ENCODE peak calls at places on chromosome 9, in seven cellular contexts. One of them, this sample, is unnamed.

GRCh38 chr9:127785933-127786772 is at the start of gene CDK9:
- DNase-seq in GM12892: peak; percentile 90
- DNase-seq in HuH-7: peak; percentile 90
- DNase-seq in skeletal muscle cell: peak; percentile 57
- DNase-seq in GM03348: peak; percentile 96
- DNase-seq in hypothalamus: peak; percentile 74
- DNase-seq in activated CD8-positive, alpha-beta memory T cell treated with anti-CD3 and anti-CD28 coated beads, Interleukin-2, amount 50 U/mL, for 4 hours: peak; percentile 93
- DNase-seq in this sample: peak; percentile 78

GRCh38 chr9:118659011-118659410 is 710.2 kb downstream of the BRINP1 start:
- DNase-seq in HuH-7: no peak
- DNase-seq in hypothalamus: no peak
- DNase-seq in activated CD8-positive, alpha-beta memory T cell treated with anti-CD3 and anti-CD28 coated beads, Interleukin-2, amount 50 U/mL, for 4 hours: no peak
- DNase-seq in GM12892: no peak
- DNase-seq in GM03348: no peak
- DNase-seq in skeletal muscle cell: no peak
- DNase-seq in this sample: no peak

GRCh38 chr9:36866840-36867239 is 167.2 kb downstream of the PAX5 start:
- DNase-seq in GM12892: no peak
- DNase-seq in activated CD8-positive, alpha-beta memory T cell treated with anti-CD3 and anti-CD28 coated beads, Interleukin-2, amount 50 U/mL, for 4 hours: no peak
- DNase-seq in skeletal muscle cell: no peak
- DNase-seq in GM03348: no peak
- DNase-seq in hypothalamus: no peak
- DNase-seq in HuH-7: peak; percentile 82
- DNase-seq in this sample: no peak

GRCh38 chr9:133754187-133754586 is 16.0 kb upstream of the SARDH start:
- DNase-seq in activated CD8-positive, alpha-beta memory T cell treated with anti-CD3 and anti-CD28 coated beads, Interleukin-2, amount 50 U/mL, for 4 hours: no peak
- DNase-seq in GM12892: no peak
- DNase-seq in skeletal muscle cell: no peak
- DNase-seq in GM03348: no peak
- DNase-seq in hypothalamus: no peak
- DNase-seq in HuH-7: no peak
- DNase-seq in this sample: no peak

GRCh38 chr9:27353405-27354229 is 56.7 kb upstream of the EQTN start:
- DNase-seq in GM12892: no peak
- DNase-seq in hypothalamus: peak; percentile 73
- DNase-seq in skeletal muscle cell: no peak
- DNase-seq in GM03348: peak; percentile 35
- DNase-seq in activated CD8-positive, alpha-beta memory T cell treated with anti-CD3 and anti-CD28 coated beads, Interleukin-2, amount 50 U/mL, for 4 hours: no peak
- DNase-seq in HuH-7: no peak
- DNase-seq in this sample: no peak

GRCh38 chr9:38393128-38393809 is 767 bp downstream of the ALDH1B1 start:
- DNase-seq in hypothalamus: no peak
- DNase-seq in activated CD8-positive, alpha-beta memory T cell treated with anti-CD3 and anti-CD28 coated beads, Interleukin-2, amount 50 U/mL, for 4 hours: no peak
- DNase-seq in HuH-7: no peak
- DNase-seq in skeletal muscle cell: no peak
- DNase-seq in GM03348: no peak
- DNase-seq in GM12892: peak; percentile 29
- DNase-seq in this sample: no peak

GRCh38 chr9:89408628-89409101 is 89.2 kb downstream of the SEMA4D start:
- DNase-seq in HuH-7: no peak
- DNase-seq in hypothalamus: no peak
- DNase-seq in GM03348: no peak
- DNase-seq in skeletal muscle cell: no peak
- DNase-seq in activated CD8-positive, alpha-beta memory T cell treated with anti-CD3 and anti-CD28 coated beads, Interleukin-2, amount 50 U/mL, for 4 hours: peak; percentile 70
- DNase-seq in GM12892: no peak
- DNase-seq in this sample: no peak

GRCh38 chr9:129383005-129383414 is 204.9 kb upstream of the IER5L start:
- DNase-seq in GM12892: no peak
- DNase-seq in hypothalamus: no peak
- DNase-seq in HuH-7: peak; percentile 62
- DNase-seq in GM03348: peak; percentile 52
- DNase-seq in skeletal muscle cell: no peak
- DNase-seq in activated CD8-positive, alpha-beta memory T cell treated with anti-CD3 and anti-CD28 coated beads, Interleukin-2, amount 50 U/mL, for 4 hours: no peak
- DNase-seq in this sample: no peak

GRCh38 chr9:25396828-25397227 is 281.4 kb downstream of the TUSC1 start:
- DNase-seq in GM03348: no peak
- DNase-seq in skeletal muscle cell: no peak
- DNase-seq in GM12892: no peak
- DNase-seq in hypothalamus: no peak
- DNase-seq in HuH-7: no peak
- DNase-seq in activated CD8-positive, alpha-beta memory T cell treated with anti-CD3 and anti-CD28 coated beads, Interleukin-2, amount 50 U/mL, for 4 hours: no peak
- DNase-seq in this sample: no peak

GRCh38 chr9:36191290-36191645 is 547 bp downstream of the CLTA start:
- DNase-seq in GM03348: no peak
- DNase-seq in HuH-7: no peak
- DNase-seq in activated CD8-positive, alpha-beta memory T cell treated with anti-CD3 and anti-CD28 coated beads, Interleukin-2, amount 50 U/mL, for 4 hours: peak; percentile 40
- DNase-seq in hypothalamus: no peak
- DNase-seq in GM12892: no peak
- DNase-seq in skeletal muscle cell: no peak
- DNase-seq in this sample: peak; percentile 26

GRCh38 chr9:131968632-131969031 is 111.0 kb downstream of the MED27 start:
- DNase-seq in GM12892: no peak
- DNase-seq in HuH-7: no peak
- DNase-seq in hypothalamus: no peak
- DNase-seq in GM03348: no peak
- DNase-seq in activated CD8-positive, alpha-beta memory T cell treated with anti-CD3 and anti-CD28 coated beads, Interleukin-2, amount 50 U/mL, for 4 hours: no peak
- DNase-seq in skeletal muscle cell: no peak
- DNase-seq in this sample: no peak

GRCh38 chr9:70601000-70601929 is 186.8 kb upstream of the KLF9 start:
- DNase-seq in skeletal muscle cell: peak; percentile 99
- DNase-seq in GM12892: no peak
- DNase-seq in HuH-7: no peak
- DNase-seq in hypothalamus: peak; percentile 68
- DNase-seq in GM03348: peak; percentile 73
- DNase-seq in activated CD8-positive, alpha-beta memory T cell treated with anti-CD3 and anti-CD28 coated beads, Interleukin-2, amount 50 U/mL, for 4 hours: no peak
- DNase-seq in this sample: peak; percentile 100

GRCh38 chr9:37969130-37969529 is 65.2 kb upstream of the SLC25A51 start:
- DNase-seq in GM12892: no peak
- DNase-seq in hypothalamus: no peak
- DNase-seq in skeletal muscle cell: no peak
- DNase-seq in GM03348: peak; percentile 20
- DNase-seq in activated CD8-positive, alpha-beta memory T cell treated with anti-CD3 and anti-CD28 coated beads, Interleukin-2, amount 50 U/mL, for 4 hours: no peak
- DNase-seq in HuH-7: peak; percentile 44
- DNase-seq in this sample: peak; percentile 84

GRCh38 chr9:92723801-92724323 is 40.8 kb downstream of the BICD2 start:
- DNase-seq in GM12892: no peak
- DNase-seq in activated CD8-positive, alpha-beta memory T cell treated with anti-CD3 and anti-CD28 coated beads, Interleukin-2, amount 50 U/mL, for 4 hours: no peak
- DNase-seq in hypothalamus: no peak
- DNase-seq in GM03348: no peak
- DNase-seq in HuH-7: no peak
- DNase-seq in skeletal muscle cell: no peak
- DNase-seq in this sample: no peak

GRCh38 chr9:111949919-111950318 is 53.3 kb downstream of the UGCG start:
- DNase-seq in GM12892: no peak
- DNase-seq in skeletal muscle cell: no peak
- DNase-seq in HuH-7: no peak
- DNase-seq in activated CD8-positive, alpha-beta memory T cell treated with anti-CD3 and anti-CD28 coated beads, Interleukin-2, amount 50 U/mL, for 4 hours: no peak
- DNase-seq in GM03348: peak; percentile 50
- DNase-seq in hypothalamus: no peak
- DNase-seq in this sample: no peak

GRCh38 chr9:32431196-32431595 is 46.8 kb downstream of the ACO1 start:
- DNase-seq in HuH-7: no peak
- DNase-seq in activated CD8-positive, alpha-beta memory T cell treated with anti-CD3 and anti-CD28 coated beads, Interleukin-2, amount 50 U/mL, for 4 hours: no peak
- DNase-seq in skeletal muscle cell: no peak
- DNase-seq in hypothalamus: no peak
- DNase-seq in GM03348: no peak
- DNase-seq in GM12892: no peak
- DNase-seq in this sample: peak; percentile 38

GRCh38 chr9:76987594-76988200 is 31.8 kb upstream of the FOXB2 start:
- DNase-seq in hypothalamus: peak; percentile 6
- DNase-seq in GM03348: peak; percentile 67
- DNase-seq in HuH-7: peak; percentile 52
- DNase-seq in GM12892: no peak
- DNase-seq in skeletal muscle cell: peak; percentile 5
- DNase-seq in activated CD8-positive, alpha-beta memory T cell treated with anti-CD3 and anti-CD28 coated beads, Interleukin-2, amount 50 U/mL, for 4 hours: no peak
- DNase-seq in this sample: peak; percentile 56

GRCh38 chr9:109451311-109452025 is 46.6 kb downstream of the PTPN3 start:
- DNase-seq in GM12892: no peak
- DNase-seq in skeletal muscle cell: no peak
- DNase-seq in GM03348: no peak
- DNase-seq in hypothalamus: no peak
- DNase-seq in activated CD8-positive, alpha-beta memory T cell treated with anti-CD3 and anti-CD28 coated beads, Interleukin-2, amount 50 U/mL, for 4 hours: no peak
- DNase-seq in HuH-7: no peak
- DNase-seq in this sample: no peak

GRCh38 chr9:98839724-98840123 is 32.3 kb downstream of the GALNT12 start:
- DNase-seq in GM12892: no peak
- DNase-seq in GM03348: no peak
- DNase-seq in activated CD8-positive, alpha-beta memory T cell treated with anti-CD3 and anti-CD28 coated beads, Interleukin-2, amount 50 U/mL, for 4 hours: no peak
- DNase-seq in HuH-7: no peak
- DNase-seq in hypothalamus: no peak
- DNase-seq in skeletal muscle cell: no peak
- DNase-seq in this sample: no peak

GRCh38 chr9:107465467-107466451 is 23.8 kb downstream of the KLF4 start:
- DNase-seq in HuH-7: peak; percentile 70
- DNase-seq in activated CD8-positive, alpha-beta memory T cell treated with anti-CD3 and anti-CD28 coated beads, Interleukin-2, amount 50 U/mL, for 4 hours: no peak
- DNase-seq in skeletal muscle cell: no peak
- DNase-seq in hypothalamus: peak; percentile 6
- DNase-seq in GM12892: peak; percentile 53
- DNase-seq in GM03348: peak; percentile 94
- DNase-seq in this sample: peak; percentile 36

GRCh38 chr9:125631391-125632085 is 75.5 kb downstream of the MAPKAP1 start:
- DNase-seq in HuH-7: peak; percentile 84
- DNase-seq in GM03348: peak; percentile 76
- DNase-seq in skeletal muscle cell: no peak
- DNase-seq in GM12892: no peak
- DNase-seq in hypothalamus: no peak
- DNase-seq in activated CD8-positive, alpha-beta memory T cell treated with anti-CD3 and anti-CD28 coated beads, Interleukin-2, amount 50 U/mL, for 4 hours: no peak
- DNase-seq in this sample: peak; percentile 76

GRCh38 chr9:95035846-95036245 is 281.7 kb downstream of the FANCC start:
- DNase-seq in skeletal muscle cell: no peak
- DNase-seq in activated CD8-positive, alpha-beta memory T cell treated with anti-CD3 and anti-CD28 coated beads, Interleukin-2, amount 50 U/mL, for 4 hours: no peak
- DNase-seq in GM03348: no peak
- DNase-seq in HuH-7: no peak
- DNase-seq in GM12892: no peak
- DNase-seq in hypothalamus: no peak
- DNase-seq in this sample: no peak

GRCh38 chr9:5879419-5880181 is 11.1 kb upstream of the MLANA start:
- DNase-seq in activated CD8-positive, alpha-beta memory T cell treated with anti-CD3 and anti-CD28 coated beads, Interleukin-2, amount 50 U/mL, for 4 hours: no peak
- DNase-seq in HuH-7: no peak
- DNase-seq in skeletal muscle cell: no peak
- DNase-seq in GM03348: peak; percentile 84
- DNase-seq in GM12892: no peak
- DNase-seq in hypothalamus: no peak
- DNase-seq in this sample: peak; percentile 97

GRCh38 chr9:13377286-13377925 is 97.9 kb upstream of the MPDZ start:
- DNase-seq in activated CD8-positive, alpha-beta memory T cell treated with anti-CD3 and anti-CD28 coated beads, Interleukin-2, amount 50 U/mL, for 4 hours: no peak
- DNase-seq in skeletal muscle cell: no peak
- DNase-seq in GM03348: no peak
- DNase-seq in hypothalamus: no peak
- DNase-seq in GM12892: no peak
- DNase-seq in HuH-7: no peak
- DNase-seq in this sample: no peak

GRCh38 chr9:132147331-132147730 is 14.5 kb upstream of the NTNG2 start:
- DNase-seq in GM12892: no peak
- DNase-seq in HuH-7: no peak
- DNase-seq in activated CD8-positive, alpha-beta memory T cell treated with anti-CD3 and anti-CD28 coated beads, Interleukin-2, amount 50 U/mL, for 4 hours: no peak
- DNase-seq in GM03348: no peak
- DNase-seq in hypothalamus: no peak
- DNase-seq in skeletal muscle cell: no peak
- DNase-seq in this sample: no peak

GRCh38 chr9:128912270-128912853 is 8.4 kb upstream of the PHYHD1 start:
- DNase-seq in HuH-7: no peak
- DNase-seq in GM12892: no peak
- DNase-seq in activated CD8-positive, alpha-beta memory T cell treated with anti-CD3 and anti-CD28 coated beads, Interleukin-2, amount 50 U/mL, for 4 hours: no peak
- DNase-seq in hypothalamus: no peak
- DNase-seq in GM03348: peak; percentile 84
- DNase-seq in skeletal muscle cell: peak; percentile 44
- DNase-seq in this sample: peak; percentile 94

GRCh38 chr9:114046876-114047275 is 31.2 kb downstream of the AMBP start:
- DNase-seq in activated CD8-positive, alpha-beta memory T cell treated with anti-CD3 and anti-CD28 coated beads, Interleukin-2, amount 50 U/mL, for 4 hours: no peak
- DNase-seq in GM03348: no peak
- DNase-seq in HuH-7: no peak
- DNase-seq in GM12892: no peak
- DNase-seq in hypothalamus: no peak
- DNase-seq in skeletal muscle cell: no peak
- DNase-seq in this sample: peak; percentile 6